ENCODE peak calls at places on chromosomes 16 and 17, in six cellular contexts. F, U, Z, W, X and P are unnamed samples.

GRCh38 chr16:4936991-4937781 is at the start of gene PPL:
- DNase-seq in F (peak), U (no peak), Z (peak), W (peak), X (peak), P (peak)

GRCh38 chr17:78791840-78792709 is 10.0 kb upstream of the CYTH1 start:
- DNase-seq in F (no peak), U (no peak), Z (no peak), W (no peak), X (no peak), P (no peak)

GRCh38 chr16:8958344-8958808 is 5.3 kb downstream of the USP7 start:
- DNase-seq in F (peak), U (no peak), Z (peak), W (no peak), X (no peak), P (no peak)

GRCh38 chr17:33888455-33888854 is 366.6 kb upstream of the CCL2 start:
- DNase-seq in F (no peak), U (no peak), Z (no peak), W (no peak), X (no peak), P (no peak)

GRCh38 chr17:48548687-48549621 is 4.0 kb upstream of the HOXB2 start:
- DNase-seq in F (no peak), U (no peak), Z (no peak), W (no peak), X (no peak), P (no peak)

GRCh38 chr17:2266045-2266864 is 37.3 kb downstream of the SMG6 start:
- DNase-seq in F (no peak), U (no peak), Z (no peak), W (peak), X (peak), P (no peak)

GRCh38 chr17:30975042-30975820 is 4.4 kb downstream of the RNF135 start:
- DNase-seq in F (no peak), U (no peak), Z (no peak), W (peak), X (no peak), P (no peak)

GRCh38 chr17:19248923-19249574 is 11.9 kb downstream of the EPN2 start:
- DNase-seq in F (peak), U (no peak), Z (peak), W (no peak), X (no peak), P (no peak)

GRCh38 chr17:20012137-20012536 is 3.0 kb downstream of the SPECC1 start:
- DNase-seq in F (no peak), U (no peak), Z (no peak), W (no peak), X (no peak), P (no peak)

GRCh38 chr17:11122908-11123307 is 118.1 kb upstream of the SHISA6 start:
- DNase-seq in F (no peak), U (no peak), Z (peak), W (peak), X (no peak), P (no peak)

GRCh38 chr17:74085434-74085833 is 118.0 kb upstream of the RPL38 start:
- DNase-seq in F (no peak), U (no peak), Z (no peak), W (no peak), X (peak), P (no peak)

GRCh38 chr17:27755706-27756466 is 44.4 kb downstream of the NOS2 start:
- DNase-seq in F (no peak), U (no peak), Z (no peak), W (no peak), X (no peak), P (no peak)

GRCh38 chr17:39926588-39927100 is 757 bp downstream of the ORMDL3 start:
- DNase-seq in F (no peak), U (peak), Z (peak), W (peak), X (peak), P (no peak)

GRCh38 chr16:66901626-66902025 is 17.1 kb downstream of the CDH16 start:
- DNase-seq in F (no peak), U (no peak), Z (peak), W (no peak), X (no peak), P (no peak)

GRCh38 chr16:66899945-66900688 is 18.6 kb downstream of the CDH16 start:
- DNase-seq in F (peak), U (peak), Z (peak), W (peak), X (no peak), P (peak)

GRCh38 chr16:66899310-66899944 is 19.1 kb downstream of the PDP2 start:
- DNase-seq in F (no peak), U (no peak), Z (no peak), W (no peak), X (no peak), P (no peak)

GRCh38 chr16:66898933-66899309 is 18.6 kb downstream of the PDP2 start:
- DNase-seq in F (no peak), U (no peak), Z (no peak), W (no peak), X (no peak), P (no peak)

GRCh38 chr16:66900721-66901441 is 17.8 kb downstream of the CDH16 start:
- DNase-seq in F (no peak), U (no peak), Z (no peak), W (no peak), X (no peak), P (no peak)
- H3K27ac ChIP-seq in F (peak), U (peak), Z (peak), W (peak), X (no peak), P (peak)

GRCh38 chr16:73669535-73670274 is 621.8 kb upstream of the ZFHX3 start:
- DNase-seq in F (no peak), U (no peak), Z (no peak), W (no peak), X (no peak), P (no peak)
- H3K4me3 ChIP-seq in F (no peak), U (no peak), Z (no peak), W (no peak), X (no peak), P (no peak)

GRCh38 chr17:4531988-4532736 is 23.0 kb downstream of the MYBBP1A start:
- DNase-seq in F (no peak), U (no peak), Z (no peak), W (no peak), X (no peak), P (no peak)

GRCh38 chr17:4527552-4527951 is 27.6 kb downstream of the MYBBP1A start:
- DNase-seq in F (no peak), U (no peak), Z (no peak), W (no peak), X (no peak), P (no peak)

GRCh38 chr17:4530799-4531730 is 24.1 kb downstream of the MYBBP1A start:
- DNase-seq in F (no peak), U (no peak), Z (no peak), W (no peak), X (no peak), P (no peak)

GRCh38 chr17:4532860-4533521 is 22.2 kb downstream of the MYBBP1A start:
- DNase-seq in F (no peak), U (no peak), Z (no peak), W (no peak), X (no peak), P (no peak)

GRCh38 chr17:4529533-4530152 is 25.5 kb downstream of the MYBBP1A start:
- DNase-seq in F (no peak), U (no peak), Z (no peak), W (no peak), X (no peak), P (no peak)
- H3K27ac ChIP-seq in F (no peak), U (no peak), Z (peak), W (peak), X (no peak), P (no peak)

GRCh38 chr17:49570540-49571242 is 5.0 kb upstream of the NXPH3 start:
- DNase-seq in F (no peak), U (no peak), Z (no peak), W (no peak), X (no peak), P (no peak)

GRCh38 chr17:49567104-49567521 is 8.6 kb upstream of the NXPH3 start:
- DNase-seq in F (no peak), U (no peak), Z (no peak), W (no peak), X (no peak), P (no peak)

GRCh38 chr17:49566668-49567071 is 9.0 kb upstream of the NXPH3 start:
- DNase-seq in F (no peak), U (no peak), Z (no peak), W (no peak), X (no peak), P (peak)

GRCh38 chr17:49565948-49566491 is 9.7 kb upstream of the NXPH3 start:
- DNase-seq in F (peak), U (no peak), Z (peak), W (peak), X (no peak), P (peak)

DNA sequence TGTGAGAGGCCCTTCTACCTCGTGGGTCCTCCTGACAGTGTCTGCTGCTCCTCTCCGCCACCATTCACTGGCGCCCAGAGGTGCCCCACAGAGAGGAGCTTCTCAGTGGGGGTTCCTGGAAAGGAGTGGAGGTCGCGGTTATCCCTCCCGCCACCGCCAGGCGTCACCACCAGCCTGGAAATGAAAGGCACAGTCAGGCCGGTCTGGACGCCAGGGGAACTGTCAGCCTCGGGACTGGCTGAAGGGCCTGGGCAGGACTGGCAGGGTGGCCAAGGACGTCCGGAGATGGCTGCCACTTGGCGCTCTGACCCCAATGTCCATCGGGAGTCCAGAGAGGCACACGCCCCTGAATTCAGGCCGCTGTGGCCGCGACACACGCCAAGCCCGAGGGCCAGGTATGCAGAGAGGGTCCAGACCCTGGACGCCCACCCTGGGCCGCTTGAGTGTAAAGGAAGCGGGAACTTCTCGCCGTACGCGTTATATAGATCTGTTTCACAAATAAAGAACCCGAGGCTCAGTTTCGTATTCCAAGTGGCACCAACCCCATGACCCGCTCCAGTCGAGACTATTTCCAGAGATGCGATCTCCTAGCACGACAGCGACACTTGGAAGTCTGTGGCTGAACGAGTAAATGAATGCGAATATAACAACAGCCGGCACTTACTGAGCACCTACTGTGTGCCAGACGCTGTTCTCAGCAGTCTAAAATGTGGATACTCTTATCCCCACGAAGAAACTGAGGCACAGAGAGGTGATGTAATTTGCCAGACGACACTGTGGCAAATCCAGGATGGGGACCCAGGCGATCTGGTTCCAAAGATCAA is 7.6 kb upstream of the NXPH3 start:
- DNase-seq in F (peak), U (peak), Z (peak), W (peak), X (peak), P (peak)
- H3K4me3 ChIP-seq in F (peak), U (peak), Z (peak), W (peak), X (peak), P (peak)

DNA sequence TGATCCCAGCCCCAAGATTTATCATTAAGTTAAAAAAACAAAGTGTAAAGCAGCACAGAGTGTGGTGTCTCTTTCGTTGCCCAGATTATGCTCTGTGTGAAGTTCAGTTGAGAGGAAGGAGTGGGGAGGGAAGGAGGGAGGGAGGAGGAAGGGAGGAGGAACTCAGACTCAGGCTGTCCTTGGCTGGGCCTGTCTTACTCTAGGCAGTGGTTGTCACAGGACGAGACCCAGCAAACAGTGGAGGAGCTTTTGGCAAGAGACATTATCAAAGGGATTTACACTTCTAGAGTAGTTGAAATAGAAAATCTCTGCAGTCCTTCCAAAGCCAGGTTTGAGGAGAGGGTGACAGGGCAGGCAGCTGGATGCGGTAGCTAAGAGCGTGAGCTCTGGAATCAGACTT is 27.8 kb downstream of the KNOP1 start:
- DNase-seq in F (peak), U (no peak), Z (no peak), W (no peak), X (no peak), P (no peak)
- H3K27ac ChIP-seq in F (no peak), U (no peak), Z (peak), W (peak), X (no peak), P (peak)

GRCh38 chr16:87698241-87698640 is 67.5 kb downstream of the KLHDC4 start:
- DNase-seq in F (no peak), U (no peak), Z (no peak), W (no peak), X (no peak), P (no peak)

GRCh38 chr16:87700406-87701065 is 65.2 kb downstream of the KLHDC4 start:
- DNase-seq in F (no peak), U (no peak), Z (no peak), W (no peak), X (no peak), P (no peak)

GRCh38 chr16:87697792-87698191 is 68.0 kb downstream of the KLHDC4 start:
- DNase-seq in F (no peak), U (no peak), Z (no peak), W (no peak), X (no peak), P (no peak)

GRCh38 chr16:87697256-87697655 is 68.5 kb downstream of the KLHDC4 start:
- DNase-seq in F (no peak), U (no peak), Z (no peak), W (no peak), X (no peak), P (no peak)

DNA sequence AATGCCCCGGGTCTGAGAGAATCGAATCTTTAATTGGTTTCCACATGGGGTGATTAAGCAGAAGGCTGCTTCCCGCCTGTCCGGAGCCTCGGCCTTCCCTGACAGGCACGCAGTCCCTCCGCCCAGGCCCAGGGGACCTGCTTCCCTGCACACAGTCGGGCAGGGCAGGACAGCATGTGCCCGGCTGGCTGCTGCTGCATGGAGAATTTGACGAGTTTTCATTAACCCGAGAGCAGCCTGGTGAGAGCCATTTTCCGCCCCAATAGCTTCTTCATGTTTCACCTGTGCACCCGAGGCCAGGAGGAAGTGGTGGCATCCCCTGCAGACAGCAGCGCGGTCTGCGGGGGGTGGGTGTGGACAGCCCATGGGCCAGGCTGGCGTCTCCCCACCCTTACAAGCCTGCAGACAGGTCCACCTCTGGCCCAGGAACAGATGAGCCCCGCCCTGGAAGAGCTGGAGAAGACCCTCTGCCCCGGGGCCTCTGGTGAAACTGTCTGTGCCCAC is 67.1 kb downstream of the KLHDC4 start:
- DNase-seq in F (no peak), U (no peak), Z (no peak), W (no peak), X (no peak), P (no peak)
- H3K4me3 ChIP-seq in F (no peak), U (no peak), Z (no peak), W (no peak), X (no peak), P (no peak)

GRCh38 chr17:45370949-45371413 is 54.2 kb upstream of the MAP3K14 start:
- DNase-seq in F (no peak), U (peak), Z (no peak), W (no peak), X (no peak), P (no peak)

GRCh38 chr17:45371414-45372324 is 54.8 kb upstream of the MAP3K14 start:
- DNase-seq in F (peak), U (peak), Z (peak), W (peak), X (no peak), P (peak)

GRCh38 chr17:45368661-45369060 is 51.8 kb upstream of the MAP3K14 start:
- DNase-seq in F (no peak), U (no peak), Z (no peak), W (no peak), X (no peak), P (no peak)

GRCh38 chr17:45374501-45374900 is 57.7 kb upstream of the MAP3K14 start:
- DNase-seq in F (no peak), U (no peak), Z (no peak), W (no peak), X (no peak), P (no peak)

DNA sequence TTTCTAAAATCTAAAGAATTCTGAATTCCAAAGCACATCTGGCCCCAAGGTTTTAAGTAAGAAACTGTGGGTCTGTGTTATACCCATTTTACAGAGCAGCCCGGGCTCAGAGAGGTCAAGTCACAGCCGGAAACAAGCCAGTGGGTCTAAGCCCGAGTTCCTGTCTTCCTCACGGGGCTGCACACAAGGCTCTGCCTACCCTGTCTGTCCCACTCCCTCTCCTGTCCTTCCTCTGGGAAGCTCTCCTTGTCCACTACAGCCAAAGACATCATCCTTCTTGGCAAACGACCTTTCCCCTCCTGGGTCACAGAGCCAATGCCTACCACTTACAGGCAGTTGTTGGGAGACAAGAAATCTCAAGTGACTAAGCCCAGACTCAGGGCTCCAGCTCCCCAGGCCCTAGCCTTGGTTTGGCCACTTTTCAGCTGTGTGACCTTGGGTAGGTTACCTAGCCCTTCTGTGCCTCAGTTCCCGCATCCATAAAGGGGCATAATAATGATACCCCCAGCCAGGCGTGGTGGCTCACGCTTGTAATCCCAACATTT is 55.6 kb upstream of the MAP3K14 start:
- DNase-seq in F (no peak), U (peak), Z (no peak), W (no peak), X (no peak), P (no peak)
- H3K27ac ChIP-seq in F (peak), U (peak), Z (peak), W (peak), X (no peak), P (peak)